ENCODE peak calls at places on chromosomes 3 and 15, in four cellular contexts. Z, E, D and R are unnamed samples.

GRCh38 chr15:91408476-91409076 is 308.5 kb downstream of the SV2B start:
- DNase-seq in Z (peak; percentile 62), D (peak; percentile 45), E (no peak), R (no peak)

GRCh38 chr15:70262591-70263274 is 165.0 kb upstream of the TLE3 start:
- DNase-seq in E (no peak), D (peak; percentile 33), Z (no peak), R (no peak)

GRCh38 chr3:140128217-140129137 is 193.5 kb downstream of the CLSTN2 start:
- DNase-seq in D (no peak), E (peak; percentile 47), Z (peak; percentile 11), R (peak; percentile 46)

GRCh38 chr15:68635142-68635541 is 56.3 kb downstream of the CORO2B start:
- DNase-seq in Z (no peak), E (no peak), D (peak; percentile 54), R (no peak)

GRCh38 chr3:178001670-178002101 is 534.5 kb upstream of the KCNMB2 start:
- DNase-seq in Z (no peak), E (no peak), D (no peak), R (no peak)

GRCh38 chr3:136783708-136784191 is 31.6 kb upstream of the STAG1 start:
- DNase-seq in E (no peak), D (no peak), Z (peak; percentile 35), R (no peak)

GRCh38 chr3:141233457-141234161 is 2.0 kb downstream of the PXYLP1 start:
- DNase-seq in Z (no peak), E (no peak), D (no peak), R (no peak)

GRCh38 chr3:133574260-133574881 is 885 bp downstream of the CDV3 start:
- DNase-seq in E (peak; percentile 86), Z (peak; percentile 80), D (peak; percentile 82), R (peak; percentile 78)

GRCh38 chr3:20083253-20083652 is 43.0 kb downstream of the KAT2B start:
- DNase-seq in D (no peak), E (no peak), Z (no peak), R (no peak)

GRCh38 chr15:62896969-62897486 is 145.5 kb upstream of the TPM1 start:
- DNase-seq in E (peak; percentile 78), Z (peak; percentile 99), D (peak; percentile 92), R (no peak)

GRCh38 chr3:54321515-54321914 is 199.2 kb downstream of the CACNA2D3 start:
- DNase-seq in E (no peak), Z (no peak), D (no peak), R (no peak)

GRCh38 chr3:40124918-40125317 is 184.6 kb upstream of the EIF1B start:
- DNase-seq in E (no peak), Z (no peak), D (no peak), R (no peak)

GRCh38 chr15:89936051-89936792 is 23.5 kb upstream of the ARPIN start:
- DNase-seq in E (no peak), Z (no peak), D (no peak), R (no peak)

GRCh38 chr15:99303881-99304280 is 52.6 kb downstream of the LRRC28 start:
- DNase-seq in Z (no peak), D (no peak), E (no peak), R (no peak)

GRCh38 chr3:132289311-132289710 is 27.9 kb upstream of the ACP3 start:
- DNase-seq in Z (no peak), E (no peak), D (no peak), R (no peak)

GRCh38 chr3:102354818-102355515 is 79.8 kb upstream of the ZPLD1 start:
- DNase-seq in Z (peak; percentile 30), E (no peak), D (no peak), R (no peak)

GRCh38 chr15:78875107-78875914 is 2.6 kb downstream of the MORF4L1 start:
- DNase-seq in E (no peak), D (no peak), Z (peak; percentile 7), R (no peak)

GRCh38 chr3:94234177-94234788 is 171.4 kb downstream of the NSUN3 start:
- DNase-seq in D (no peak), Z (peak; percentile 44), E (no peak), R (peak; percentile 22)

GRCh38 chr3:42772670-42773408 is at the start of gene CCDC13:
- DNase-seq in D (peak; percentile 98), E (peak; percentile 97), Z (peak; percentile 84), R (peak; percentile 97)

GRCh38 chr3:194374930-194375329 is 5.4 kb upstream of the LRRC15 start:
- DNase-seq in Z (no peak), E (no peak), D (no peak), R (no peak)

GRCh38 chr15:35697549-35698299 is 151.8 kb upstream of the DPH6 start:
- DNase-seq in E (no peak), Z (peak; percentile 82), D (no peak), R (no peak)
- TF ChIP-seq CTCF in E (no peak), Z (no peak), D (no peak), R (no peak)

GRCh38 chr3:12947504-12948369 is 106.4 kb upstream of the RPL32 start:
- DNase-seq in E (peak; percentile 70), D (no peak), Z (peak; percentile 68), R (no peak)
- TF ChIP-seq CTCF in E (no peak), D (no peak), Z (peak; percentile 11), R (no peak)

DNA sequence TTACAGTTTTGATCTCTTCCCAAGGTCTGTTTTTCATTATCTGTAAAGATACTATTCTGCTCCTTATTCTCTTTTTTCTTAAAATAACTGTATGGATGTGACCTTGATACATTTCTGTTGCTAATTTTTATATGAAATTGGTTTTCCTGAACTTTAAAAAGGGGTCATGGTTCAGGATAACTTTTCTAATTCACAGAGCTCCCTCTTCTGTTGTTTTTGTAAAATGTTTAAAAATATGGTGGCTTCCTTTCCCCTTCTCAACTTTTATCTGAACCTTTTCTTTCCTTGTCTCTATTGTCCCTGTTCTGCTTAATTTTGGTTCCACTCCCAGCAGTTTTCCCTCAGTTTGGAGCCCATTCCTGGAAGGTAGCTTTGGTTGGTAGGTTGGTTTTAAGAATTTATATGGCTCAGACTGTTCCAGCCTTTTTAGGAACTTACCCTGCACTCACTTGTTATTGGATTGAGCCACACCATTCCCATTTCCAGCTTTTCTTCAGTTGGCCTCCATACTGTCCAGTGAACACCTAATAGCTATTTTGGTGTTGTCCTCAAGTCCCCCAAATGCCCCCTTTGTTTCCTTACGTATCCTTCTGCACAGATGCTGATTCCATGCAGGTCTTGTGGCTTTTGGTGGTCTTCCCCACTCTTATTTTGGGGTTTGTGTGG is 70.3 kb downstream of the SLMAP start:
- DNase-seq in E (no peak), Z (no peak), D (no peak), R (no peak)
- TF ChIP-seq CTCF in E (peak; percentile 22), Z (peak; percentile 36), D (no peak), R (no peak)

GRCh38 chr3:118408431-118408830 is 626.2 kb downstream of the IGSF11 start:
- DNase-seq in E (no peak), Z (no peak), D (no peak), R (no peak)

GRCh38 chr3:118412503-118412902 is 622.1 kb downstream of the IGSF11 start:
- DNase-seq in Z (no peak), D (no peak), E (no peak), R (no peak)
- TF ChIP-seq CTCF in Z (no peak), D (no peak), E (no peak), R (no peak)

DNA sequence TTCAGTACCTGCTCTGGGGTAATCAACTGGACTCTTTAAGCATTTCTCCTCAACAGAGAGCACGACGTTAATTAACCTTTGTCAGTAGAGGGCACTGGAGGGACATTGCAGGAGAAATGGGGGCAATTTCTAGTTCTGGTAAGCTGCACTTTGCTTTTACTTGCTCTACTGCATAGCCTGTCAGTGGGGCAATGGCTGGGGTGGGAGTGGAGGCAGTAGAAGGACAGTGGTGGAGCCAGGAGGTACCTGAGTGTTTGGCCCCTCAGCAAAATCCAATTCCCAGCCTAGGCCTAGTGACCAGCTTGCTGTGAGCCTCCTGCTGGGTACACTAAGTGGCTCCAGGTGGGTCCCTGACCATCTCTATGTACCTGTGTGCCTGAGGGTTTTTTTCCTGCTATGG is 18.3 kb upstream of the MED12L start:
- DNase-seq in Z (no peak), D (no peak), E (no peak), R (no peak)
- TF ChIP-seq CTCF in Z (peak; percentile 13), D (no peak), E (no peak), R (no peak)

DNA sequence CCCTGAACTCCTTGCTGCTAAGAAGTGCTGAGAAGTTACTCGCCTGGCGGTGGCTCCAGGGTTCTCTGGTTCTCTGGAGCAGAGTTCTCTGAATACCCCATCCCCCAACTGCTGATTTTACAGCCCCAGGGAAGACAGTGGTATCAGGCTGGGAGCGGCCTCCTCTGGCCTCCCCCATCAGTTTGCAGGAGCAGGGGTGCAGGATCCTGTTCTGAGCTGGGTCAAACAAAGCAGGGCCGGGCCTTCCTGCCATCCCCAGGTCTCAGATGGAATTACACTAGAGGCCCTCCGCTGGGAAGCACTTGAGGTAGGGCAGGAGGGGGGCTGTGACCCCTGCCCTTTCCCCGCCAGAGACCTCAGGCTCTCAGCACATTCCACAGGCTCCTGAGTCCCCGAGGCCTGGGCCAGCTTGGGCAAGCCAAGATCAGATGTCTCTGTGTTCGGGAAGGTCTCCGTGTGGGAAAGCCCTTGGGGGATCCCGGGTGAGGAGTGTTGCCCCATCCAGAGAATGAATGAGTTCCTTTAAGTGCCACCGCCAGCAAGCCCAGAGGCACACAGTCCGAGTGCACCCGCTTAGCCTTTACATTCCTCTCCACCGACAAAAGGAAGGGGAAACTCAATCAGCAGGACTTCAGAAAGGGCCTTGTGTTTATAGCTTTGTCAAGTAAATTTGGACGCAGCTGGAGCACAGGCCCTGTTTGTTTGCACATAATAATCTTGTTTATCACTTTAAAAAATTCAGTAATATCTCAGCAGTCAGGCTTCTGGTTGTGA is 150.0 kb downstream of the LRRK1 start:
- DNase-seq in E (peak; percentile 45), D (no peak), Z (peak; percentile 61), R (peak; percentile 78)
- TF ChIP-seq CTCF in E (no peak), D (no peak), Z (peak; percentile 19), R (peak; percentile 43)

GRCh38 chr15:25947336-25948080 is 84.4 kb upstream of the ATP10A start:
- DNase-seq in E (no peak), D (no peak), Z (peak; percentile 29), R (peak; percentile 18)
- TF ChIP-seq CTCF in E (no peak), D (no peak), Z (no peak), R (no peak)